ENCODE peak calls at places on chromosomes 2 and 18, in seven cellular contexts. O is A549, G is left ventricle myocardium inferior, P is K562, A is OCI-LY7, Y is esophagus muscularis mucosa, V is hepatocyte. H is an unnamed sample.
A peak's percentile ranks its signal among the peaks of the same experiment; 100 is the strongest.

GRCh38 chr2:173231042-173231441 is 123.6 kb upstream of the CDCA7 start:
- DNase-seq in O (no peak), G (no peak), P (no peak), A (no peak), Y (no peak), V (no peak), H (peak; percentile 64)

GRCh38 chr2:200490001-200490400 is 19.9 kb downstream of the KCTD18 start:
- DNase-seq in O (no peak), G (no peak), P (no peak), A (no peak), Y (peak; percentile 64), V (no peak), H (no peak)

GRCh38 chr2:131404794-131405193 is 40.8 kb upstream of the RAB6D start:
- DNase-seq in O (no peak), G (no peak), P (no peak), A (no peak), Y (no peak), V (no peak), H (no peak)

GRCh38 chr2:71550801-71551630 is 97.7 kb downstream of the DYSF start:
- DNase-seq in O (no peak), G (no peak), P (no peak), A (no peak), Y (no peak), V (no peak), H (peak; percentile 14)

GRCh38 chr2:60998628-60999545 is 18.6 kb upstream of the PEX13 start:
- DNase-seq in O (peak; percentile 67), G (no peak), P (peak; percentile 65), A (peak; percentile 82), Y (no peak), V (peak; percentile 55), H (no peak)

GRCh38 chr2:64482765-64483504 is 29.0 kb downstream of the LGALSL start:
- DNase-seq in O (no peak), G (no peak), P (no peak), A (no peak), Y (no peak), V (peak; percentile 72), H (no peak)

GRCh38 chr18:45865466-45865865 is 40.0 kb downstream of the SIGLEC15 start:
- DNase-seq in O (no peak), G (no peak), P (no peak), A (no peak), Y (no peak), V (no peak), H (no peak)

GRCh38 chr2:219681301-219682290 is 54.2 kb downstream of the SLC4A3 start:
- DNase-seq in O (no peak), G (no peak), P (no peak), A (no peak), Y (no peak), V (no peak), H (no peak)

GRCh38 chr2:153098073-153098472 is 379.7 kb downstream of the ARL6IP6 start:
- DNase-seq in O (no peak), G (no peak), P (no peak), A (no peak), Y (no peak), V (no peak), H (no peak)

GRCh38 chr2:169095631-169096105 is 26.3 kb downstream of the DHRS9 start:
- DNase-seq in O (peak; percentile 30), G (no peak), P (peak; percentile 83), A (no peak), Y (peak; percentile 66), V (peak; percentile 23), H (no peak)

GRCh38 chr18:71849407-71849806 is 694.7 kb downstream of the CBLN2 start:
- DNase-seq in O (peak; percentile 1), G (no peak), P (no peak), A (no peak), Y (no peak), V (no peak), H (no peak)

GRCh38 chr18:39698436-39698835 is 2132.8 kb upstream of the CELF4 start:
- DNase-seq in O (no peak), G (no peak), P (no peak), A (no peak), Y (no peak), V (no peak), H (no peak)

GRCh38 chr18:9020221-9020620 is 82.3 kb upstream of the NDUFV2 start:
- DNase-seq in O (no peak), G (no peak), P (no peak), A (no peak), Y (no peak), V (no peak), H (no peak)

GRCh38 chr2:225938991-225939390 is 539.5 kb downstream of the NYAP2 start:
- DNase-seq in O (no peak), G (no peak), P (no peak), A (no peak), Y (no peak), V (no peak), H (no peak)

GRCh38 chr18:31576670-31577069 is 15.0 kb upstream of the TTR start:
- DNase-seq in O (no peak), G (no peak), P (no peak), A (peak; percentile 92), Y (no peak), V (no peak), H (no peak)

GRCh38 chr2:169365093-169365483 is 2.8 kb upstream of the LRP2 start:
- DNase-seq in O (no peak), G (no peak), P (no peak), A (peak; percentile 7), Y (no peak), V (no peak), H (no peak)

GRCh38 chr2:17757321-17757720 is 3.4 kb downstream of the GEN1 start:
- DNase-seq in O (peak; percentile 63), G (no peak), P (no peak), A (no peak), Y (no peak), V (peak; percentile 19), H (no peak)

GRCh38 chr2:147045113-147045512 is 799.7 kb upstream of the ACVR2A start:
- DNase-seq in O (peak; percentile 24), G (no peak), P (peak; percentile 10), A (peak; percentile 20), Y (no peak), V (peak; percentile 63), H (no peak)

GRCh38 chr2:221529943-221530652 is 42.0 kb downstream of the EPHA4 start:
- DNase-seq in O (peak; percentile 24), G (no peak), P (no peak), A (no peak), Y (peak; percentile 64), V (no peak), H (no peak)

GRCh38 chr2:209472871-209473270 is 49.0 kb downstream of the MAP2 start:
- DNase-seq in O (peak; percentile 48), G (no peak), P (no peak), A (no peak), Y (no peak), V (no peak), H (no peak)

GRCh38 chr18:55405655-55406373 is 182.2 kb downstream of the TCF4 start:
- DNase-seq in O (peak; percentile 69), G (peak; percentile 87), P (peak; percentile 69), A (no peak), Y (no peak), V (peak; percentile 89), H (peak; percentile 51)
- TF ChIP-seq CTCF in O (no peak), G (peak; percentile 42), P (no peak), A (no peak), Y (no peak), V (no peak), H (no peak)

GRCh38 chr2:119810039-119810630 is 50.4 kb downstream of the PTPN4 start:
- DNase-seq in O (no peak), G (no peak), P (no peak), A (no peak), Y (no peak), V (no peak), H (no peak)
- H3K4me3 ChIP-seq in O (no peak overlapping the region), G (no peak overlapping the region), P (no peak overlapping the region), A (no peak overlapping the region), Y (no peak overlapping the region), V (no peak overlapping the region), H (no peak overlapping the region)

GRCh38 chr2:234204480-234204879 is 154.0 kb downstream of the SPP2 start:
- DNase-seq in O (peak; percentile 65), G (no peak), P (no peak), A (no peak), Y (no peak), V (no peak), H (no peak)
- H3K9me3 ChIP-seq in O (peaks cover 18% of the 10 kb centered on the region), G (peaks cover 16% of the 10 kb centered on the region), P (no peaks in the 10 kb centered on the region), A (no peaks in the 10 kb centered on the region), Y (no peaks in the 10 kb centered on the region), V (no peaks in the 10 kb centered on the region), H (no peaks in the 10 kb centered on the region)

DNA sequence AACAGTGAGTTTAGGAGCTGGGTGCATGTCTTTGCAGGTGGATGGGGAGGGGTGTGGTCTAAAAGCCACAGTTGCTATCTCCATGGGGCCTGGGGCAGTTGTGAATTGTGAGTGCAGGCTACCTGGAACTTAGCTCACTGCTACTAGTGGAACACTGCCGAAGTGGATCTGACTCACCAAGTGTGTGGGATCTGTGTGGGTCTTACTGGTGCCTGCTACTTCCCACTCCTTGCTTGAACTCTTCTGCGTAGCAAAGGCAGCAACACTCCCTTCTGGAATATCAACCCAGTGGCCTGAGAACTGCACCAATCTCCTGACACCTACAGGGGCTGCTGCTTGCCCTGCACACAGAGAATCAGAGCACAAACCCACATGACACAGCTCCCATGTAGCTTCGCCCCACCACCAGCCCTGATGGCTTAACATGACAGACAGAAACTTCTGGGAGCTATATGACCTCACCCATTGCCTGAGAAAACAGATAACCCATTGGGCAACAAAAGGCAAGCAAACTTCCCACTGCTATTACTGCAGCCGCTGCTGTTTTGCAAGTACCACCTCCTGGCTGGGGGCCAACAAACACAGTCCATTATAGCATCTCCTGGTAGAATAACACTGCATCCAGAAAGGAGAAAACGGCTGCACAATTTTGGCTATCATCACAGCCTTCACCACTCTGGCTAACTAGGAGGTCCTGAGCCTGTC is 455.1 kb upstream of the DDX18 start:
- DNase-seq in O (no peak), G (no peak), P (no peak), A (no peak), Y (no peak), V (peak; percentile 23), H (no peak)
- TF ChIP-seq CTCF in O (no peak), G (no peak), P (no peak), A (no peak), Y (no peak), V (no peak), H (no peak)

DNA sequence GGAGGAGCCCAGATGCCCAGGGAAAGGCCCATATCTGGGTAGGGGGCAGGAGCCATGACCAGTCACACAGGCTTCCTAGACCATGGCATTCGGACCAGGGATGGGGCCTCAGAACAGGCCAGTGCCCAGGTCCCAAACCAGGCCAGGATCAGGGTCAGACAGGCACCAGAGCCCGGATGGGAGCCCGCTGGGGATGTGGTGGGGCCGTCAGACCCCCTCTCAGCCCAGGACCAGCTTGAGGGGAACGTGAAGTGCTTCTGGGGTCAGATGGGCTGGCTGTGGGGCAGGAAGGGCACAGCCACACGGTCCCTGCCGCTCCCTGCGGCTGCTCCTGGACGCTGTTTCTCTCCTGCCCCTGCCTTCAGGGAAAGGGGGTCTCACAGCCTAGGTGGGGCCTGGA is 39.1 kb downstream of the SNED1 start:
- DNase-seq in O (no peak), G (no peak), P (no peak), A (no peak), Y (no peak), V (no peak), H (no peak)
- H3K4me3 ChIP-seq in O (no peak overlapping the region), G (no peak overlapping the region), P (no peak overlapping the region), A (peak overlapping the region; percentile 26), Y (no peak overlapping the region), V (no peak overlapping the region), H (no peak overlapping the region)

GRCh38 chr2:80560298-80560697 is 255.7 kb upstream of the LRRTM1 start:
- DNase-seq in O (no peak), G (no peak), P (no peak), A (no peak), Y (no peak), V (no peak), H (no peak)
- H3K9me3 ChIP-seq in O (peaks cover 5% of the 10 kb centered on the region), G (no peaks in the 10 kb centered on the region), P (no peaks in the 10 kb centered on the region), A (no peaks in the 10 kb centered on the region), Y (no peaks in the 10 kb centered on the region), V (no peaks in the 10 kb centered on the region), H (no peaks in the 10 kb centered on the region)

GRCh38 chr2:136070913-136071312 is 47.0 kb downstream of the CXCR4 start:
- DNase-seq in O (no peak), G (no peak), P (no peak), A (no peak), Y (no peak), V (no peak), H (no peak)
- TF ChIP-seq CTCF in O (no peak), G (no peak), P (no peak), A (no peak), Y (no peak), V (no peak), H (no peak)

H was measured in lower lobe of right lung.